ENCODE peak calls at places on chromosomes 12 and 14, in four cellular contexts. One of them, this sample, is unnamed.

GRCh38 chr14:21748869-21749303 is 75.3 kb upstream of the OR4E1 start:
- DNase-seq in esophagus squamous epithelium: no peak
- DNase-seq in A549: peak; percentile 58
- DNase-seq in stomach: no peak
- DNase-seq in this sample: peak; percentile 67

GRCh38 chr12:1007276-1007675 is 16.3 kb downstream of the ERC1 start:
- DNase-seq in stomach: no peak
- DNase-seq in A549: no peak
- DNase-seq in esophagus squamous epithelium: no peak
- DNase-seq in this sample: no peak

GRCh38 chr12:6215932-6216494 is 15.8 kb downstream of the CD9 start:
- DNase-seq in A549: peak; percentile 96
- DNase-seq in stomach: peak; percentile 88
- DNase-seq in esophagus squamous epithelium: no peak
- DNase-seq in this sample: no peak

GRCh38 chr12:114762490-114763110 is 78.6 kb upstream of the TBX3 start:
- DNase-seq in esophagus squamous epithelium: no peak
- DNase-seq in stomach: no peak
- DNase-seq in A549: no peak
- DNase-seq in this sample: no peak

GRCh38 chr12:13277278-13277677 is 80.8 kb downstream of the EMP1 start:
- DNase-seq in stomach: no peak
- DNase-seq in A549: no peak
- DNase-seq in esophagus squamous epithelium: no peak
- DNase-seq in this sample: no peak

GRCh38 chr12:30152705-30153104 is 369.0 kb upstream of the TMTC1 start:
- DNase-seq in A549: no peak
- DNase-seq in esophagus squamous epithelium: no peak
- DNase-seq in stomach: no peak
- DNase-seq in this sample: no peak

GRCh38 chr14:74732387-74732786 is 19.4 kb downstream of the FCF1 start:
- DNase-seq in esophagus squamous epithelium: no peak
- DNase-seq in stomach: no peak
- DNase-seq in A549: no peak
- DNase-seq in this sample: no peak

GRCh38 chr12:54489857-54490256 is 7.7 kb upstream of the NCKAP1L start:
- DNase-seq in stomach: no peak
- DNase-seq in esophagus squamous epithelium: no peak
- DNase-seq in A549: no peak
- DNase-seq in this sample: no peak

GRCh38 chr12:123141615-123142517 is 9.0 kb downstream of the PITPNM2 start:
- DNase-seq in A549: peak; percentile 80
- DNase-seq in esophagus squamous epithelium: no peak
- DNase-seq in stomach: peak; percentile 64
- DNase-seq in this sample: peak; percentile 65

GRCh38 chr12:53838978-53839377 is 87.2 kb upstream of the CISTR start:
- DNase-seq in esophagus squamous epithelium: no peak
- DNase-seq in A549: no peak
- DNase-seq in stomach: no peak
- DNase-seq in this sample: no peak

GRCh38 chr12:46843811-46844210 is 18.0 kb upstream of the SLC38A4 start:
- DNase-seq in esophagus squamous epithelium: no peak
- DNase-seq in stomach: no peak
- DNase-seq in A549: no peak
- DNase-seq in this sample: no peak

GRCh38 chr12:116955382-116956021 is 44.8 kb downstream of the FBXW8 start:
- DNase-seq in A549: peak; percentile 68
- DNase-seq in stomach: peak; percentile 83
- DNase-seq in esophagus squamous epithelium: no peak
- DNase-seq in this sample: peak; percentile 66

GRCh38 chr14:33762462-33762861 is 188.4 kb downstream of the EGLN3 start:
- DNase-seq in stomach: no peak
- DNase-seq in esophagus squamous epithelium: no peak
- DNase-seq in A549: no peak
- DNase-seq in this sample: no peak

GRCh38 chr14:58131386-58131785 is 20.6 kb downstream of the ARMH4 start:
- DNase-seq in esophagus squamous epithelium: no peak
- DNase-seq in stomach: no peak
- DNase-seq in A549: peak; percentile 10
- DNase-seq in this sample: no peak

GRCh38 chr12:116765271-116765670 is 27.2 kb downstream of the RNFT2 start:
- DNase-seq in A549: no peak
- DNase-seq in esophagus squamous epithelium: no peak
- DNase-seq in stomach: no peak
- DNase-seq in this sample: no peak

GRCh38 chr12:101414533-101415119 is 7.1 kb upstream of the ARL1 start:
- DNase-seq in esophagus squamous epithelium: no peak
- DNase-seq in stomach: no peak
- DNase-seq in A549: peak; percentile 83
- DNase-seq in this sample: peak; percentile 79

GRCh38 chr12:57461904-57462306 is 2.3 kb downstream of the GLI1 start:
- DNase-seq in esophagus squamous epithelium: no peak
- DNase-seq in A549: no peak
- DNase-seq in stomach: no peak
- DNase-seq in this sample: peak; percentile 30

GRCh38 chr12:48070731-48071130 is 35.1 kb downstream of the SENP1 start:
- DNase-seq in stomach: no peak
- DNase-seq in esophagus squamous epithelium: no peak
- DNase-seq in A549: no peak
- DNase-seq in this sample: no peak

GRCh38 chr12:1797991-1798733 is 22.2 kb upstream of the LRTM2 start:
- DNase-seq in stomach: no peak
- DNase-seq in esophagus squamous epithelium: no peak
- DNase-seq in A549: no peak
- DNase-seq in this sample: no peak

GRCh38 chr12:45586486-45586885 is 143.0 kb upstream of the ARID2 start:
- DNase-seq in esophagus squamous epithelium: no peak
- DNase-seq in A549: no peak
- DNase-seq in stomach: no peak
- DNase-seq in this sample: no peak

GRCh38 chr12:78121969-78122610 is 291.4 kb downstream of the NAV3 start:
- DNase-seq in esophagus squamous epithelium: no peak
- DNase-seq in A549: no peak
- DNase-seq in stomach: no peak
- DNase-seq in this sample: no peak

GRCh38 chr14:58899317-58899713 is 261.6 kb downstream of the DACT1 start:
- DNase-seq in esophagus squamous epithelium: no peak
- DNase-seq in A549: peak; percentile 6
- DNase-seq in stomach: no peak
- DNase-seq in this sample: no peak

GRCh38 chr12:90958995-90959394 is 4.0 kb upstream of the CCER1 start:
- DNase-seq in stomach: no peak
- DNase-seq in esophagus squamous epithelium: no peak
- DNase-seq in A549: peak; percentile 17
- DNase-seq in this sample: no peak

GRCh38 chr12:88062464-88062863 is 33.3 kb upstream of the C12orf50 start:
- DNase-seq in esophagus squamous epithelium: no peak
- DNase-seq in A549: no peak
- DNase-seq in stomach: no peak
- DNase-seq in this sample: peak; percentile 11

GRCh38 chr12:69464433-69464832 is 5.8 kb upstream of the FRS2 start:
- DNase-seq in stomach: no peak
- DNase-seq in A549: no peak
- DNase-seq in esophagus squamous epithelium: no peak
- DNase-seq in this sample: peak; percentile 59

GRCh38 chr12:107732365-107732764 is 28.6 kb downstream of the PRDM4 start:
- DNase-seq in stomach: no peak
- DNase-seq in A549: no peak
- DNase-seq in esophagus squamous epithelium: no peak
- DNase-seq in this sample: no peak

GRCh38 chr12:3717283-3717974 is 35.5 kb downstream of the CRACR2A start:
- DNase-seq in stomach: no peak
- DNase-seq in esophagus squamous epithelium: no peak
- DNase-seq in A549: no peak
- DNase-seq in this sample: no peak

GRCh38 chr12:15393037-15393436 is 70.7 kb downstream of the PTPRO start:
- DNase-seq in esophagus squamous epithelium: no peak
- DNase-seq in A549: peak; percentile 3
- DNase-seq in stomach: no peak
- DNase-seq in this sample: no peak

GRCh38 chr12:16586350-16587109 is 19.4 kb downstream of the LMO3 start:
- DNase-seq in stomach: no peak
- DNase-seq in esophagus squamous epithelium: no peak
- DNase-seq in A549: no peak
- DNase-seq in this sample: no peak
- H3K4me3 ChIP-seq in stomach: no peak overlapping the region
- H3K4me3 ChIP-seq in esophagus squamous epithelium: no peak overlapping the region
- H3K4me3 ChIP-seq in A549: no peak overlapping the region
- H3K4me3 ChIP-seq in this sample: no peak overlapping the region

GRCh38 chr14:22929104-22929847 is at the start of gene PRMT5:
- DNase-seq in esophagus squamous epithelium: peak; percentile 92
- DNase-seq in A549: peak; percentile 99
- DNase-seq in stomach: peak; percentile 98
- DNase-seq in this sample: peak; percentile 99
- TF ChIP-seq POLR2A in esophagus squamous epithelium: no peak
- TF ChIP-seq POLR2A in A549: peak; percentile 97
- TF ChIP-seq POLR2A in stomach: no peak
- TF ChIP-seq POLR2A in this sample: peak; percentile 83

GRCh38 chr12:51419473-51420228 is 5.0 kb upstream of the SLC4A8 start:
- DNase-seq in A549: peak; percentile 21
- DNase-seq in stomach: no peak
- DNase-seq in esophagus squamous epithelium: no peak
- DNase-seq in this sample: no peak
- TF ChIP-seq CTCF in A549: no peak
- TF ChIP-seq CTCF in stomach: no peak
- TF ChIP-seq CTCF in esophagus squamous epithelium: no peak
- TF ChIP-seq CTCF in this sample: peak; percentile 1

GRCh38 chr12:52042706-52043385 is 8.4 kb upstream of the NR4A1 start:
- DNase-seq in stomach: no peak
- DNase-seq in esophagus squamous epithelium: no peak
- DNase-seq in A549: no peak
- DNase-seq in this sample: no peak

GRCh38 chr12:52045794-52046199 is 5.4 kb upstream of the NR4A1 start:
- DNase-seq in esophagus squamous epithelium: no peak
- DNase-seq in A549: peak; percentile 60
- DNase-seq in stomach: peak; percentile 64
- DNase-seq in this sample: peak; percentile 70

GRCh38 chr12:52043386-52044212 is 7.6 kb upstream of the NR4A1 start:
- DNase-seq in stomach: no peak
- DNase-seq in A549: no peak
- DNase-seq in esophagus squamous epithelium: no peak
- DNase-seq in this sample: no peak

GRCh38 chr12:52046859-52047258 is 4.4 kb upstream of the NR4A1 start:
- DNase-seq in esophagus squamous epithelium: no peak
- DNase-seq in stomach: no peak
- DNase-seq in A549: no peak
- DNase-seq in this sample: no peak

GRCh38 chr12:52044284-52044983 is 6.8 kb upstream of the NR4A1 start:
- DNase-seq in esophagus squamous epithelium: no peak
- DNase-seq in stomach: peak; percentile 91
- DNase-seq in A549: no peak
- DNase-seq in this sample: no peak
- H3K4me3 ChIP-seq in esophagus squamous epithelium: no peak overlapping the region
- H3K4me3 ChIP-seq in stomach: no peak overlapping the region
- H3K4me3 ChIP-seq in A549: no peak overlapping the region
- H3K4me3 ChIP-seq in this sample: no peak overlapping the region

GRCh38 chr12:111841750-111842555 is at the start of gene MAPKAPK5:
- DNase-seq in esophagus squamous epithelium: peak; percentile 58
- DNase-seq in A549: peak; percentile 98
- DNase-seq in stomach: peak; percentile 95
- DNase-seq in this sample: peak; percentile 99
- TF ChIP-seq POLR2A in esophagus squamous epithelium: no peak
- TF ChIP-seq POLR2A in A549: peak; percentile 82
- TF ChIP-seq POLR2A in stomach: no peak
- TF ChIP-seq POLR2A in this sample: peak; percentile 96

GRCh38 chr12:105911966-105912365 is 226.8 kb downstream of the NUAK1 start:
- DNase-seq in stomach: no peak
- DNase-seq in esophagus squamous epithelium: no peak
- DNase-seq in A549: no peak
- DNase-seq in this sample: no peak

GRCh38 chr12:105910030-105910429 is 228.7 kb downstream of the NUAK1 start:
- DNase-seq in stomach: no peak
- DNase-seq in esophagus squamous epithelium: no peak
- DNase-seq in A549: no peak
- DNase-seq in this sample: no peak

GRCh38 chr12:105912911-105913514 is 225.7 kb downstream of the NUAK1 start:
- DNase-seq in esophagus squamous epithelium: no peak
- DNase-seq in A549: no peak
- DNase-seq in stomach: no peak
- DNase-seq in this sample: no peak

GRCh38 chr12:105906545-105906944 is 232.2 kb downstream of the NUAK1 start:
- DNase-seq in stomach: no peak
- DNase-seq in esophagus squamous epithelium: no peak
- DNase-seq in A549: no peak
- DNase-seq in this sample: no peak

GRCh38 chr12:105907982-105908381 is 230.8 kb downstream of the NUAK1 start:
- DNase-seq in A549: no peak
- DNase-seq in esophagus squamous epithelium: no peak
- DNase-seq in stomach: no peak
- DNase-seq in this sample: no peak
- TF ChIP-seq CTCF in A549: no peak
- TF ChIP-seq CTCF in esophagus squamous epithelium: no peak
- TF ChIP-seq CTCF in stomach: no peak
- TF ChIP-seq CTCF in this sample: no peak

GRCh38 chr12:92185052-92185451 is 39.4 kb upstream of the BTG1 start:
- DNase-seq in A549: no peak
- DNase-seq in stomach: no peak
- DNase-seq in esophagus squamous epithelium: no peak
- DNase-seq in this sample: peak; percentile 19
- H3K4me3 ChIP-seq in A549: no peak overlapping the region
- H3K4me3 ChIP-seq in stomach: no peak overlapping the region
- H3K4me3 ChIP-seq in esophagus squamous epithelium: no peak overlapping the region
- H3K4me3 ChIP-seq in this sample: no peak overlapping the region

This sample was measured in NB4.